ENCODE peak calls at places on chromosomes 12 and 14, in nine cellular contexts. B is stomach, X is ovary, Z is OCI-LY7, T is thoracic aorta, C is ascending aorta, L is A549, P is IMR-90, A is psoas muscle. I is an unnamed sample.

GRCh38 chr12:51392556-51393237 is 1.5 kb upstream of the GALNT6 start:
- DNase-seq in X (peak; percentile 33), A (no peak), T (no peak), L (no peak), B (no peak), Z (no peak), C (no peak), P (no peak), I (no peak)

GRCh38 chr12:130286741-130287140 is 50.9 kb upstream of the PIWIL1 start:
- DNase-seq in X (no peak), B (no peak), T (no peak), C (no peak), Z (no peak), P (no peak), A (no peak), L (no peak), I (no peak)

GRCh38 chr12:130444081-130444480 is 106.4 kb downstream of the PIWIL1 start:
- DNase-seq in A (no peak), X (no peak), L (no peak), T (no peak), P (no peak), C (no peak), Z (no peak), B (no peak), I (no peak)

GRCh38 chr14:85867450-85867849 is 337.5 kb downstream of the FLRT2 start:
- DNase-seq in C (no peak), X (no peak), Z (peak; percentile 1), A (no peak), L (peak; percentile 17), T (no peak), P (no peak), B (no peak), I (no peak)

GRCh38 chr12:124603143-124603542 is 35.7 kb upstream of the NCOR2 start:
- DNase-seq in Z (no peak), L (no peak), B (no peak), X (no peak), P (no peak), T (no peak), A (no peak), C (no peak), I (no peak)

GRCh38 chr14:35515916-35516315 is 18.0 kb upstream of the INSM2 start:
- DNase-seq in A (no peak), Z (no peak), X (no peak), C (no peak), T (no peak), L (no peak), P (no peak), B (no peak), I (no peak)

GRCh38 chr14:69693145-69693544 is 73.8 kb upstream of the SRSF5 start:
- DNase-seq in Z (peak; percentile 89), X (peak; percentile 67), T (no peak), C (no peak), B (peak; percentile 48), L (no peak), P (no peak), A (no peak), I (no peak)

GRCh38 chr14:72826039-72826438 is 67.9 kb downstream of the DPF3 start:
- DNase-seq in L (no peak), Z (no peak), A (no peak), C (no peak), T (no peak), X (no peak), B (no peak), P (no peak), I (no peak)

GRCh38 chr12:51393676-51394545 is 2.7 kb upstream of the GALNT6 start:
- DNase-seq in Z (no peak), L (no peak), X (no peak), B (no peak), P (peak; percentile 96), A (no peak), C (peak; percentile 40), T (no peak), I (peak; percentile 72)

GRCh38 chr12:32650508-32650907 is 28.6 kb upstream of the DNM1L start:
- DNase-seq in T (no peak), C (no peak), A (no peak), B (no peak), L (no peak), P (no peak), X (no peak), Z (no peak), I (peak; percentile 26)

GRCh38 chr12:100632445-100632892 is 59.0 kb downstream of the GAS2L3 start:
- DNase-seq in A (no peak), Z (no peak), C (no peak), P (no peak), B (no peak), L (no peak), X (no peak), T (no peak), I (no peak)

GRCh38 chr14:61257469-61258057 is 23.6 kb downstream of the TMEM30B start:
- DNase-seq in T (no peak), B (no peak), A (no peak), L (no peak), X (no peak), Z (no peak), P (no peak), C (no peak), I (no peak)

GRCh38 chr14:92924247-92924646 is 1.3 kb downstream of the CHGA start:
- DNase-seq in P (no peak), C (no peak), L (no peak), X (no peak), T (no peak), B (no peak), A (no peak), Z (peak; percentile 92), I (no peak)

GRCh38 chr12:101663298-101663697 is 34.1 kb upstream of the CHPT1 start:
- DNase-seq in L (no peak), A (no peak), Z (no peak), C (no peak), B (no peak), P (no peak), X (no peak), T (no peak), I (no peak)

GRCh38 chr14:100576091-100577085 is 10.8 kb downstream of the BEGAIN start:
- DNase-seq in B (no peak), T (no peak), A (peak; percentile 12), L (no peak), P (no peak), X (peak; percentile 24), C (no peak), Z (no peak), I (no peak)

GRCh38 chr14:91374287-91374880 is 43.2 kb downstream of the CCDC88C start:
- DNase-seq in Z (peak; percentile 47), T (no peak), L (no peak), A (no peak), C (no peak), X (no peak), B (no peak), P (no peak), I (no peak)

GRCh38 chr14:96584199-96584906 is 82.2 kb downstream of the PAPOLA start:
- DNase-seq in L (peak; percentile 62), B (no peak), P (no peak), A (no peak), Z (peak; percentile 52), X (no peak), C (no peak), T (no peak), I (no peak)

GRCh38 chr14:58977366-58977765 is 211.1 kb upstream of the DAAM1 start:
- DNase-seq in A (no peak), Z (no peak), C (no peak), P (peak; percentile 74), B (no peak), L (no peak), X (no peak), T (no peak), I (no peak)

GRCh38 chr12:2675776-2676175 is 119.0 kb upstream of the FKBP4 start:
- DNase-seq in L (no peak), C (no peak), B (no peak), T (no peak), Z (no peak), A (no peak), P (no peak), X (no peak), I (no peak)

GRCh38 chr14:59026086-59026485 is 162.4 kb upstream of the DAAM1 start:
- DNase-seq in B (no peak), C (no peak), X (no peak), A (no peak), T (no peak), L (no peak), Z (no peak), P (no peak), I (no peak)

GRCh38 chr12:13425766-13426165 is 229.2 kb downstream of the EMP1 start:
- DNase-seq in L (peak; percentile 19), Z (no peak), X (no peak), C (no peak), T (no peak), A (no peak), B (no peak), P (peak; percentile 64), I (peak; percentile 67)

GRCh38 chr14:103739466-103739792 is 23.8 kb downstream of the ZFYVE21 start:
- DNase-seq in T (no peak), B (no peak), C (no peak), L (no peak), A (no peak), Z (no peak), X (no peak), P (no peak), I (no peak)

GRCh38 chr12:71164877-71165197 is 7.0 kb upstream of the TSPAN8 start:
- DNase-seq in A (no peak), B (no peak), T (no peak), Z (no peak), C (no peak), X (no peak), P (no peak), L (no peak), I (no peak)

GRCh38 chr12:57329219-57329618 is 78.2 kb upstream of the STAC3 start:
- DNase-seq in Z (no peak), T (no peak), P (no peak), C (no peak), L (no peak), X (no peak), A (no peak), B (no peak), I (no peak)
- H3K27ac ChIP-seq in Z (no peak overlapping the region), T (no peak overlapping the region), P (no peak overlapping the region), C (no peak overlapping the region), L (no peak overlapping the region), X (no peak overlapping the region), A (no peak overlapping the region), B (no peak overlapping the region), I (no peak overlapping the region)

GRCh38 chr12:91023326-91024004 is 18.7 kb upstream of the EPYC start:
- DNase-seq in Z (no peak), B (no peak), A (no peak), X (no peak), P (peak; percentile 90), C (no peak), L (no peak), T (no peak), I (peak; percentile 22)
- H3K27ac ChIP-seq in Z (no peak overlapping the region), B (no peak overlapping the region), A (no peak overlapping the region), X (no peak overlapping the region), P (no peak overlapping the region), C (no peak overlapping the region), L (no peak overlapping the region), T (no peak overlapping the region), I (no peak overlapping the region)

GRCh38 chr14:24145700-24146621 is at the start of gene PSME2:
- DNase-seq in P (peak; percentile 80), L (no peak), T (no peak), C (no peak), Z (peak; percentile 52), A (no peak), B (no peak), X (no peak), I (no peak)
- H3K27ac ChIP-seq in P (peak within 1 kb of the TSS; percentile 79), L (peak within 1 kb of the TSS; percentile 91), T (peak within 1 kb of the TSS; percentile 88), C (peak within 1 kb of the TSS; percentile 75), Z (peak within 1 kb of the TSS; percentile 82), A (peak within 1 kb of the TSS; percentile 86), B (peak within 1 kb of the TSS; percentile 97), X (peak within 1 kb of the TSS; percentile 75), I (peak within 1 kb of the TSS; percentile 89)

GRCh38 chr12:65695077-65695865 is 129.0 kb upstream of the HMGA2 start:
- DNase-seq in T (peak; percentile 15), L (peak; percentile 90), C (no peak), B (peak; percentile 78), Z (no peak), X (peak; percentile 33), A (peak; percentile 14), P (peak; percentile 99), I (peak; percentile 89)
- H3K27ac ChIP-seq in T (no peak overlapping the region), L (peak overlapping the region; percentile 61), C (no peak overlapping the region), B (no peak overlapping the region), Z (no peak overlapping the region), X (no peak overlapping the region), A (no peak overlapping the region), P (no peak overlapping the region), I (peak overlapping the region; percentile 93)